ENCODE peak calls at places on chromosomes 2 and 18, in six cellular contexts. One of them, this sample, is unnamed.

GRCh38 chr2:7721413-7721995 is 804.3 kb downstream of the RNF144A start:
- DNase-seq in HFF-Myc: no peak
- DNase-seq in neuronal stem cell: no peak
- DNase-seq in GM04504: no peak
- DNase-seq in endothelial cell: no peak
- DNase-seq in CD4-positive, alpha-beta T cell: no peak
- DNase-seq in this sample: no peak

GRCh38 chr2:208794288-208794975 is 387.8 kb downstream of the PTH2R start:
- DNase-seq in HFF-Myc: no peak
- DNase-seq in neuronal stem cell: no peak
- DNase-seq in GM04504: no peak
- DNase-seq in endothelial cell: no peak
- DNase-seq in CD4-positive, alpha-beta T cell: no peak
- DNase-seq in this sample: no peak

GRCh38 chr2:120777170-120777751 is 41.6 kb downstream of the GLI2 start:
- DNase-seq in HFF-Myc: no peak
- DNase-seq in neuronal stem cell: no peak
- DNase-seq in GM04504: no peak
- DNase-seq in endothelial cell: no peak
- DNase-seq in CD4-positive, alpha-beta T cell: no peak
- DNase-seq in this sample: no peak

GRCh38 chr2:64610456-64610855 is 43.3 kb downstream of the SERTAD2 start:
- DNase-seq in HFF-Myc: no peak
- DNase-seq in neuronal stem cell: no peak
- DNase-seq in GM04504: no peak
- DNase-seq in endothelial cell: no peak
- DNase-seq in CD4-positive, alpha-beta T cell: no peak
- DNase-seq in this sample: no peak

GRCh38 chr2:142745691-142746090 is 131.8 kb upstream of the KYNU start:
- DNase-seq in HFF-Myc: no peak
- DNase-seq in neuronal stem cell: no peak
- DNase-seq in GM04504: no peak
- DNase-seq in endothelial cell: no peak
- DNase-seq in CD4-positive, alpha-beta T cell: no peak
- DNase-seq in this sample: no peak

GRCh38 chr2:61396005-61396404 is 74.9 kb downstream of the USP34 start:
- DNase-seq in HFF-Myc: no peak
- DNase-seq in neuronal stem cell: no peak
- DNase-seq in GM04504: no peak
- DNase-seq in endothelial cell: no peak
- DNase-seq in CD4-positive, alpha-beta T cell: no peak
- DNase-seq in this sample: no peak

GRCh38 chr2:40361478-40361877 is 90.4 kb downstream of the SLC8A1 start:
- DNase-seq in HFF-Myc: no peak
- DNase-seq in neuronal stem cell: no peak
- DNase-seq in GM04504: no peak
- DNase-seq in endothelial cell: no peak
- DNase-seq in CD4-positive, alpha-beta T cell: no peak
- DNase-seq in this sample: no peak

GRCh38 chr2:127054996-127055785 is 51.8 kb downstream of the BIN1 start:
- DNase-seq in HFF-Myc: no peak
- DNase-seq in neuronal stem cell: no peak
- DNase-seq in GM04504: no peak
- DNase-seq in endothelial cell: no peak
- DNase-seq in CD4-positive, alpha-beta T cell: no peak
- DNase-seq in this sample: no peak

GRCh38 chr18:72419914-72420313 is 124.2 kb downstream of the CBLN2 start:
- DNase-seq in HFF-Myc: no peak
- DNase-seq in neuronal stem cell: no peak
- DNase-seq in GM04504: no peak
- DNase-seq in endothelial cell: no peak
- DNase-seq in CD4-positive, alpha-beta T cell: no peak
- DNase-seq in this sample: no peak

This sample was measured in AG08395.